ENCODE peak calls at places on chromosome 4, in seven cellular contexts. C is HepG2, F is GM12878, I is H1, X is K562, N is HCT116, Q is SK-N-SH. H is an unnamed sample.

GRCh38 chr4:15043226-15043625 is 40.9 kb downstream of the CPEB2 start:
- DNase-seq in C (peak; percentile 24), F (no peak), I (no peak), X (peak; percentile 6), N (peak; percentile 13), Q (peak; percentile 19), H (no peak)

GRCh38 chr4:36243355-36244256 is 708 bp downstream of the ARAP2 start:
- DNase-seq in C (no peak), F (no peak), I (no peak), X (no peak), N (no peak), Q (peak; percentile 4), H (no peak)

GRCh38 chr4:162837241-162837640 is 329.4 kb downstream of the NAF1 start:
- DNase-seq in C (no peak), F (no peak), I (no peak), X (no peak), N (no peak), Q (no peak), H (no peak)

GRCh38 chr4:151957163-151957562 is 196.4 kb upstream of the GATB start:
- DNase-seq in C (peak; percentile 38), F (no peak), I (peak; percentile 21), X (no peak), N (no peak), Q (no peak), H (no peak)

GRCh38 chr4:107603430-107603829 is 116.6 kb downstream of the PAPSS1 start:
- DNase-seq in C (no peak), F (no peak), I (no peak), X (no peak), N (no peak), Q (no peak), H (no peak)

GRCh38 chr4:102308032-102308799 is 37.1 kb downstream of the SLC39A8 start:
- DNase-seq in C (no peak), F (no peak), I (no peak), X (no peak), N (no peak), Q (no peak), H (no peak)

GRCh38 chr4:22969314-22969896 is 276.7 kb downstream of the GBA3 start:
- DNase-seq in C (peak; percentile 8), F (no peak), I (no peak), X (no peak), N (no peak), Q (no peak), H (no peak)

GRCh38 chr4:175034986-175035705 is 117.0 kb downstream of the ADAM29 start:
- DNase-seq in C (no peak), F (no peak), I (no peak), X (no peak), N (no peak), Q (no peak), H (no peak)

GRCh38 chr4:7655549-7656243 is 221.0 kb upstream of the PSAPL1 start:
- DNase-seq in C (no peak), F (no peak), I (no peak), X (peak; percentile 34), N (no peak), Q (peak; percentile 86), H (no peak)
- TF ChIP-seq MAX in C (no peak), F (no peak), I (no peak), X (no peak), N (no peak), Q (no peak), H (no peak)

GRCh38 chr4:138222041-138222440 is 20.1 kb downstream of the SLC7A11 start:
- DNase-seq in C (no peak), F (no peak), I (no peak), X (no peak), N (no peak), Q (no peak), H (peak; percentile 79)
- H3K4me1 ChIP-seq in C (no peaks in the 10 kb centered on the region), F (no peaks in the 10 kb centered on the region), I (peaks cover 9% of the 10 kb centered on the region), X (no peaks in the 10 kb centered on the region), N (peaks cover 6% of the 10 kb centered on the region), Q (peaks cover 2% of the 10 kb centered on the region), H (peaks cover 56% of the 10 kb centered on the region)

DNA sequence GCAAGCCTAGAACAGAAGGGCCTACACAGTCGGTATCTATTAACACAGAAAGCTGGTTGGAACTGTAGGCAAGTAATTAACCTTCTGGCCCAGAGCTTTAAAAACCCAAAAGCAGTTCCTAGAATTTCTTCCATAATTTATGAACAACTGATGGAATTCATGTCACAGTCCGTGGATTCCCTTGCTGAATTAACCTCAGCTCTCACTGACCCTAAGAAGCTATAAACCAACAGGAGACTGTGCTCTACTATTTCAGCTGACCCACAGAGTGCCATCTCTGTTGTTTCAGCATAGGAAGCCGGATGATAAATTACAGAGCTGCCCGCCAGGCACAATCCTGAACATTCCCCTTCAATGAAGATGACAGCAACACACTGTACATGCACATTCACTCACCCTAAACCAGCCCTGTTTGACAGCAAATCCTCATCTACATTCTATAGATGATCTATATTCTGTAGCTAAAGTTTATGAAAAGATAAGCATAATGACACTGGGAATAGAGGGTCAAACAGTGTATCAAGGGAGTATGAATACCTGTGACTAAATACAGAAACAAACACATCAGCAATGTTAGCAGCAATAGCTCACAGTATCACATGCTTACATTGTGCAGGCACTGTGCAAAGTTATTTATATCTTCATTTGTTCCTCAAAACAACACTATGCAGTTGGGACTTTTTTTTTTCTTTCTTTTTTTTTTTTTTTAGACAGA is 157.1 kb downstream of the PRDM5 start:
- DNase-seq in C (no peak), F (no peak), I (no peak), X (no peak), N (no peak), Q (no peak), H (no peak)
- H2AFZ ChIP-seq in C (no peak overlapping the region), F (no peak overlapping the region), I (no peak overlapping the region), X (no peak overlapping the region), N (no peak overlapping the region), Q (no peak overlapping the region), H (no peak overlapping the region)

DNA sequence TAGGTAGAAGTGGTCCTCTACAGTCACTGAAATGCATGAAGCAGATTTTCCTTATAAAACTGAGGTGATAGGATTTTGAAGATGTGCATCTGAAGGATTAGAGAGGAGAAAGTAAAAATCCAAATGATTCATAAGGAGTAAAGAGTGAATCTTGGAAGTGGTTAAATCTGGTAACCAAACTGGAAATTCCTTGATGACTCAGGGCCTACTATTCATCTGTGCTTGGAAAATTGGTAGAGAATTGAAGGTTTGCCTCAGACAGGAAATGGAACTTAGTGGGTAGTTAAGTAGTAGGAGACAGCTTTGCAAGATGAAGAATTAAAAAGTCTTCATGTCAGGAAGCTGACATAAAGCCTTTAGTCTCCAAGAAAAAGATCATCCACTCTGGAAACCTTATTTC is 368.9 kb upstream of the CTSO start:
- DNase-seq in C (no peak), F (no peak), I (no peak), X (no peak), N (peak; percentile 4), Q (no peak), H (no peak)
- TF ChIP-seq MAX in C (no peak), F (no peak), I (no peak), X (no peak), N (no peak), Q (no peak), H (no peak)

H was measured in endothelial cell of umbilical vein.